ENCODE peak calls at places on chromosome 4, in nine cellular contexts. F is Calu3; H is fibroblast of villous mesenchyme; E is lower lobe of right lung; R is SK-N-SH; V is AG09319; Y is mucosa of descending colon; K is left ventricle myocardium inferior; C is activated CD8-positive, alpha-beta T cell treated with anti-CD3 and anti-CD28 coated beads for 36 hours. W is an unnamed sample.
A peak's percentile ranks its signal among the peaks of the same experiment; 100 is the strongest.

GRCh38 chr4:688695-689497 is at the start of gene SLC49A3:
- DNase-seq in H (no peak), Y (peak; percentile 61), E (no peak), C (no peak), F (no peak), V (no peak), K (peak; percentile 52), R (no peak), W (peak; percentile 69)

GRCh38 chr4:30901781-30902479 is 181.8 kb downstream of the PCDH7 start:
- DNase-seq in V (no peak), F (no peak), R (no peak), H (peak; percentile 5), C (no peak), Y (no peak), E (no peak), K (no peak), W (no peak)

GRCh38 chr4:998096-998691 is 5.0 kb upstream of the SLC26A1 start:
- DNase-seq in V (no peak), H (no peak), K (no peak), R (peak; percentile 45), E (no peak), C (no peak), F (no peak), Y (no peak), W (no peak)

GRCh38 chr4:148574502-148574901 is 132.3 kb upstream of the NR3C2 start:
- DNase-seq in V (no peak), E (no peak), Y (no peak), H (peak; percentile 1), K (no peak), C (no peak), F (no peak), R (no peak), W (no peak)

GRCh38 chr4:142781114-142781513 is 65.0 kb downstream of the INPP4B start:
- DNase-seq in E (no peak), V (no peak), C (no peak), H (no peak), K (no peak), Y (no peak), F (no peak), R (no peak), W (no peak)

GRCh38 chr4:103306870-103307345 is 108.8 kb upstream of the CENPE start:
- DNase-seq in K (no peak), H (no peak), R (peak; percentile 15), C (no peak), E (peak; percentile 40), F (peak; percentile 55), Y (peak; percentile 29), V (no peak), W (no peak)

GRCh38 chr4:71648448-71648847 is 135.4 kb downstream of the GC start:
- DNase-seq in C (no peak), F (peak; percentile 32), Y (no peak), R (no peak), V (no peak), H (no peak), K (no peak), E (no peak), W (no peak)

GRCh38 chr4:123415977-123416376 is 19.4 kb downstream of the SPRY1 start:
- DNase-seq in R (no peak), E (no peak), F (no peak), V (no peak), H (peak; percentile 74), K (no peak), Y (no peak), C (peak; percentile 86), W (no peak)

GRCh38 chr4:108043536-108043935 is 53.8 kb downstream of the HADH start:
- DNase-seq in Y (no peak), H (no peak), C (no peak), V (no peak), F (no peak), K (no peak), R (peak; percentile 32), E (no peak), W (no peak)

DNA sequence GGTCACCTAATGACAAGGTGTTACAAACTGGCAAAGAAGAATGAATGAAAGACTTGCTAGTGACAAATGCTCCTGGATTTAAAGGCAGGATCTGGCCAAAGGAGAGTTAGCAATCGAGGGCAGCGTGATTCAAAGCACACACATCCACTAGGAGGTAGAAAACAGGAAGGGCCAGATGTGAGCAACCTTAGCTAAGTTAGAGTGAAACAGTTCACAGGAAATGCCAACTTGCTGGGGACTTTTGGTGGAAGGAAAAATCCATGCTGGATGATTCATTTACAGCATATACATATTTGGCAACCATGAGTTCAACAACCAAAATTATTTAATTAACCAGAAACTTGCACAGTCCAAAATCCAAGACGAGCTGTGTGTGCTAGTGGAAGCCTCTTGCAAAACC is 276.9 kb downstream of the PTTG2 start:
- DNase-seq in E (no peak), Y (no peak), V (peak; percentile 47), F (peak; percentile 40), H (peak; percentile 21), R (no peak), C (no peak), K (no peak), W (no peak)
- TF ChIP-seq CTCF in E (no peak), Y (no peak), V (peak; percentile 5), F (no peak), H (no peak), R (no peak), C (no peak), K (no peak), W (no peak)

GRCh38 chr4:3073158-3074077 is 920 bp downstream of the HTT-AS start:
- DNase-seq in E (peak; percentile 56), H (no peak), Y (no peak), R (peak; percentile 59), V (no peak), F (no peak), C (peak; percentile 6), K (peak; percentile 23), W (no peak)
- TF ChIP-seq CTCF in E (no peak), H (peak; percentile 11), Y (no peak), R (peak; percentile 36), V (peak; percentile 22), F (no peak), C (no peak), K (peak; percentile 9), W (peak; percentile 16)

GRCh38 chr4:184474261-184475095 is at the start of gene IRF2:
- DNase-seq in Y (peak; percentile 97), K (peak; percentile 98), H (peak; percentile 99), C (peak; percentile 98), F (peak; percentile 92), E (peak; percentile 98), R (peak; percentile 99), V (peak; percentile 97), W (peak; percentile 98)
- TF ChIP-seq CTCF in Y (no peak), K (peak; percentile 41), H (no peak), C (no peak), F (no peak), E (no peak), R (no peak), V (no peak), W (peak; percentile 3)

GRCh38 chr4:90081432-90082195 is 45.6 kb upstream of the CCSER1 start:
- DNase-seq in Y (no peak), K (no peak), E (no peak), C (no peak), R (no peak), H (no peak), F (no peak), V (no peak), W (no peak)

GRCh38 chr4:90074322-90074886 is 52.8 kb upstream of the CCSER1 start:
- DNase-seq in Y (no peak), F (no peak), R (no peak), K (no peak), C (no peak), H (no peak), E (no peak), V (no peak), W (no peak)

GRCh38 chr4:90084277-90084966 is 42.8 kb upstream of the CCSER1 start:
- DNase-seq in V (no peak), K (no peak), H (no peak), E (no peak), F (no peak), C (no peak), Y (no peak), R (no peak), W (no peak)

GRCh38 chr4:90080116-90080515 is 47.1 kb upstream of the CCSER1 start:
- DNase-seq in F (no peak), E (no peak), V (no peak), H (no peak), Y (no peak), K (no peak), C (no peak), R (peak; percentile 19), W (no peak)

DNA sequence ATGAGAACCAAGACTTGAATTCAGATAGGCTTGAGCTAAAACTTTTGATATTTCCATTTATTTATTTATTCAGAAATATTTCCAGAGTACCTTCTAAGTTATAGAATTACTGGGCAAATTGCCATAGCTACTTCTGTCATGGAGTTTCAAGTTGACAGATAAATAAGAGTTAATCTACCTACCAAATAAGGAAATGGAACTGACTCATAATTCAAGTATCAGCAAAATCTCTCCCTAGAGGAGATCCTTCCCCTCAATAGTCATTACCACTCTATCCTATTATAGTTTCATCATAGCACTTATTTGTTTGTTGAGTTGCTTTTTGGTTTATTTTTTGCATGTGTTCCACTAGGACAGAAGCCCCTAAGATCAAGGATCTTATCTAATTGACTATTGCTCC is 48.8 kb upstream of the CCSER1 start:
- DNase-seq in V (no peak), R (no peak), C (no peak), H (no peak), K (no peak), F (no peak), Y (no peak), E (no peak), W (no peak)
- TF ChIP-seq CTCF in V (no peak), R (no peak), C (no peak), H (no peak), K (no peak), F (no peak), Y (no peak), E (no peak), W (no peak)

DNA sequence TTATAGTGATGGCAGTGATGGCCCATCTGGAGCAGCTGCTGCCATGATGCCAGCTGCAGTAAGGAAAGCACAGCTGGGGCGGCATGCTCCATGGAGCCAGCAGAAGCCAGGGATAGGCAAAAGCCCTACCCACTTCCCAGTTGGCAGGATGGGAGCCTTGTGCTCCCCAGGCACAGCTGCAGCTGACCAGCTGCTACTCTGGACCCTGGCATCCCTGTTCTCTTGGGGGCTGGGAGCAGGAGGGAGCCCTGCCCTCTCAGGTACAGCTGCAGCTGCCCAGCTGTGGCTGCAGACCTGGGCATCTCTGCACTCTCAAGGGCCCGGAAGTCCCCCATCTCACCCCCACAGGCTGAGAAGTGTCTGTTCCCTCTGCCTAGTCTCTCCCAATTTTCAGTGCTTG is 531.9 kb downstream of the PCDH18 start:
- DNase-seq in R (no peak), H (no peak), V (no peak), F (no peak), E (peak; percentile 13), C (no peak), Y (no peak), K (no peak), W (no peak)
- TF ChIP-seq CTCF in R (no peak), H (no peak), V (no peak), F (no peak), E (no peak), C (no peak), Y (no peak), K (no peak), W (no peak)